ENCODE peak calls at places on chromosomes 5 and 9, in seven cellular contexts. V, Q, Z, F, U, E and W are unnamed samples.

GRCh38 chr5:76607353-76607871 is 15.8 kb downstream of the F2RL2 start:
- DNase-seq in V (no peak), Q (no peak), Z (no peak), F (no peak), U (no peak), E (no peak), W (no peak)

GRCh38 chr5:19314840-19315239 is 673.2 kb downstream of the CDH18 start:
- DNase-seq in V (no peak), Q (peak; percentile 65), Z (no peak), F (no peak), U (no peak), E (no peak), W (peak; percentile 59)

GRCh38 chr5:32639943-32640342 is 54.6 kb downstream of the SUB1 start:
- DNase-seq in V (no peak), Q (peak; percentile 75), Z (no peak), F (no peak), U (no peak), E (no peak), W (no peak)

GRCh38 chr5:1551913-1552312 is 28.2 kb upstream of the LPCAT1 start:
- DNase-seq in V (no peak), Q (no peak), Z (no peak), F (no peak), U (peak; percentile 26), E (no peak), W (no peak)

GRCh38 chr5:40171971-40172370 is 507.7 kb upstream of the PTGER4 start:
- DNase-seq in V (peak; percentile 13), Q (peak; percentile 56), Z (no peak), F (no peak), U (no peak), E (no peak), W (no peak)

GRCh38 chr5:147559725-147560124 is 49.9 kb upstream of the DPYSL3 start:
- DNase-seq in V (no peak), Q (no peak), Z (no peak), F (no peak), U (no peak), E (no peak), W (peak; percentile 57)

GRCh38 chr5:149485655-149486615 is 65.3 kb downstream of the CSNK1A1 start:
- DNase-seq in V (peak; percentile 98), Q (peak; percentile 99), Z (peak; percentile 55), F (peak; percentile 34), U (peak; percentile 90), E (no peak), W (no peak)

GRCh38 chr5:59424515-59424914 is 469.0 kb downstream of the PDE4D start:
- DNase-seq in V (no peak), Q (no peak), Z (no peak), F (no peak), U (no peak), E (no peak), W (no peak)

GRCh38 chr5:159442210-159442850 is 112.0 kb upstream of the IL12B start:
- DNase-seq in V (no peak), Q (no peak), Z (no peak), F (no peak), U (no peak), E (no peak), W (peak; percentile 82)

GRCh38 chr9:81028504-81028903 is 660.8 kb downstream of the TLE1 start:
- DNase-seq in V (peak; percentile 74), Q (peak; percentile 86), Z (peak; percentile 9), F (no peak), U (no peak), E (no peak), W (no peak)

GRCh38 chr5:37918420-37918819 is 78.6 kb upstream of the GDNF start:
- DNase-seq in V (no peak), Q (no peak), Z (no peak), F (no peak), U (no peak), E (no peak), W (no peak)

GRCh38 chr9:108759835-108760234 is 96.0 kb downstream of the ACTL7B start:
- DNase-seq in V (no peak), Q (no peak), Z (no peak), F (no peak), U (no peak), E (no peak), W (no peak)

GRCh38 chr5:50580506-50580905 is 85.9 kb upstream of the PARP8 start:
- DNase-seq in V (no peak), Q (no peak), Z (no peak), F (no peak), U (no peak), E (no peak), W (no peak)

GRCh38 chr5:12125895-12126294 is 221.6 kb upstream of the CTNND2 start:
- DNase-seq in V (no peak), Q (no peak), Z (no peak), F (no peak), U (no peak), E (no peak), W (no peak)

GRCh38 chr9:88544245-88544644 is 9.3 kb downstream of the NXNL2 start:
- DNase-seq in V (no peak), Q (no peak), Z (no peak), F (no peak), U (no peak), E (no peak), W (no peak)

GRCh38 chr5:129951039-129951438 is 46.8 kb downstream of the CHSY3 start:
- DNase-seq in V (no peak), Q (no peak), Z (no peak), F (no peak), U (no peak), E (no peak), W (no peak)

GRCh38 chr9:30075022-30075421 is 2309.4 kb upstream of the ACO1 start:
- DNase-seq in V (no peak), Q (no peak), Z (no peak), F (no peak), U (no peak), E (no peak), W (no peak)

GRCh38 chr9:21750021-21750735 is 52.3 kb upstream of the MTAP start:
- DNase-seq in V (no peak), Q (no peak), Z (no peak), F (no peak), U (no peak), E (no peak), W (no peak)

GRCh38 chr9:19456996-19457693 is 48.3 kb downstream of the ACER2 start:
- DNase-seq in V (peak; percentile 51), Q (peak; percentile 45), Z (peak; percentile 85), F (peak; percentile 84), U (peak; percentile 87), E (peak; percentile 26), W (peak; percentile 91)

GRCh38 chr9:24614070-24614469 is 68.4 kb upstream of the IZUMO3 start:
- DNase-seq in V (no peak), Q (no peak), Z (no peak), F (peak; percentile 0), U (no peak), E (no peak), W (no peak)

GRCh38 chr5:33594006-33594405 is 153.2 kb downstream of the TARS1 start:
- DNase-seq in V (no peak), Q (no peak), Z (no peak), F (no peak), U (no peak), E (no peak), W (no peak)

DNA sequence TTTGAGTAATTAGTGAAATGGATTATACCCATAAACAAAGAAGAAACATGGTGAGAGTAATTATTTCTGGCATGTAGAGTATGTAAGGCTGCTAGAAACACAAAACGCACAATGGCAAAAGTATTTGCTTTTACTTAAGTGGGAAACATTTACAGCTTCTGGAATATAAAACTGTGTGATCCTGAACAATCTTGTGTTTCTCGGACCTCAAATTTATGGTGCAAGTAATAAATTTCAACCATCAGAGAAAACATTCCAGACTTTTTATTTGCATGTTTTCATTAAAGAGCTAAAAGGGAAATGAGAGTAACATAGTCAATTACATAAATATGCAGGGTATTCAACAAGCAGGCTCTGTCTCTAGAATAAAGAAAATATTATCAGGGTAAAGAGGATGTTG is 17.2 kb upstream of the PRR16 start:
- DNase-seq in V (no peak), Q (no peak), Z (no peak), F (no peak), U (no peak), E (no peak), W (no peak)
- H3K27ac ChIP-seq in V (no peak overlapping the region), Q (no peak overlapping the region), Z (no peak overlapping the region), F (peak overlapping the region; percentile 77), U (no peak overlapping the region), E (no peak overlapping the region), W (no peak overlapping the region)

GRCh38 chr9:132240860-132241482 is 79.1 kb downstream of the NTNG2 start:
- DNase-seq in V (peak; percentile 65), Q (no peak), Z (peak; percentile 94), F (peak; percentile 99), U (peak; percentile 99), E (peak; percentile 100), W (peak; percentile 100)
- H3K27me3 ChIP-seq in V (peaks cover 53% of the 10 kb centered on the region), Q (peaks cover 37% of the 10 kb centered on the region), Z (peaks cover 3% of the 10 kb centered on the region), F (no peaks in the 10 kb centered on the region), U (no peaks in the 10 kb centered on the region), E (peaks cover 6% of the 10 kb centered on the region), W (peaks cover 53% of the 10 kb centered on the region)

DNA sequence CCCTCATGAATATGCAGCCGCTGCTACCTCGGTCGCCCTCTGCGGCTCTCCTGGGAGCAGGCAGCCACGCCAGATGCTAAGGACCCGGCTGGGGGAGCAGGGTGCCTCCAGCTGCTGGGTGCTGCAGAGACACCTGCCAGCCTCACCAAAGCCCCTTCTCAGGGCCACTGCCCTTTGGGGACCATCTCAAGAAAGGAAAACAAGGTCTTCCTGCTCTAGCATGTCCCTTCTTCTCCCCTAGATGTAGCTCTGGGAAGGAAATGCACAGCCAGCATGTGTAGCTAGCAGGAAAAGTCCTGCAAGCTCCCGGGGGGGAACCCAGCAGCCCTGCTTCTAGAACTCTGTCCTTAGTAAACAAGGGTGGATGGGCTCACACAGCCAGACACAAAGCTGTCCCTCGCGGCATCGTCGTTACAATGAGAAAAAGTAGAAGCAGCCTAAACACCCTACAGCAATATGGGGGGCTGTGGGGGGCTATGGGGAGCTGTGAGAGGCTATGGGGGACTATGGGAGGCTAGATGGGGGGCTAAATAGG is 56.7 kb upstream of the OLFM1 start:
- DNase-seq in V (no peak), Q (no peak), Z (no peak), F (no peak), U (no peak), E (no peak), W (no peak)
- H3K27ac ChIP-seq in V (no peak overlapping the region), Q (no peak overlapping the region), Z (no peak overlapping the region), F (no peak overlapping the region), U (no peak overlapping the region), E (no peak overlapping the region), W (no peak overlapping the region)

GRCh38 chr9:95460627-95461164 is 56.1 kb downstream of the PTCH1 start:
- DNase-seq in V (no peak), Q (no peak), Z (no peak), F (peak; percentile 69), U (no peak), E (no peak), W (no peak)
- H3K27me3 ChIP-seq in V (no peaks in the 10 kb centered on the region), Q (no peaks in the 10 kb centered on the region), Z (no peaks in the 10 kb centered on the region), F (no peaks in the 10 kb centered on the region), U (no peaks in the 10 kb centered on the region), E (no peaks in the 10 kb centered on the region), W (no peaks in the 10 kb centered on the region)

DNA sequence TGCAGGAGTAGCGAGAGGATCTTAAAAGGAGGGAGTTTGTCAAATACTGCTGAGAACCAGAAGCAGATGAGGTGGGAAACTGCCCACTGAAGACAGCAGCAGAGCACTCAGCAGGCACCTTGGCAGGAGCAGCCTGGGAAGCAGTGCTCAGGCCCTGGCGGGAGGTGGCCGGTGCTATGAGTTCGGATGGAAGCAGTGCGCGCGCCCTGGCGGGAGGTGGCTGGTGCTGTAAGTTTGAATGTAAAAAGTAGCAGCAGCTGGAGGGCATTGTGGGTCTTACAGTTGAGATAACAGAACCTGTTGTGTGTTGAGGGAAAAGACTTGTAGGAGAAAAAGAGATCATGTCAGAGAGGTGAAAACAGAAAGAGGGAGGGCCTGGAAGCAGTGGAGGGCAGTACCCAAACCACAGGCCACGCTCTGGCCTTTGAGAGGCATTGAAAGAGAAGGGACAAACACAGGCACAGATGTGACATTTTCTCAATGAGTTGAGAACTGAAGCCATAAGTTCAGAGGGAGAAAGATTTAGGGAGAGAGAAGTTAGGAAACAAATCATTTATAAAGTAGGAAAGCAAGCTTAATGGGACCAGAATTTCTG is 130.9 kb downstream of the ERCC6L2 start:
- DNase-seq in V (no peak), Q (no peak), Z (no peak), F (no peak), U (no peak), E (no peak), W (no peak)
- H3K27ac ChIP-seq in V (no peak overlapping the region), Q (no peak overlapping the region), Z (no peak overlapping the region), F (no peak overlapping the region), U (no peak overlapping the region), E (no peak overlapping the region), W (no peak overlapping the region)